ENCODE peak calls at places on chromosomes 11 and 22, in four cellular contexts. I is Peyer's patch, Q is HCT116, P is ovary. N is an unnamed sample.

GRCh38 chr22:22480940-22481339 is 27.6 kb downstream of the ZNF280B start:
- DNase-seq in I (no peak), Q (no peak), P (no peak), N (no peak)

GRCh38 chr22:20807315-20807752 is 33.4 kb downstream of the SERPIND1 start:
- DNase-seq in I (no peak), Q (peak), P (no peak), N (no peak)

GRCh38 chr22:32811788-32812187 is 10.3 kb downstream of the TIMP3 start:
- DNase-seq in I (no peak), Q (no peak), P (no peak), N (no peak)

GRCh38 chr22:41106122-41106968 is 14.0 kb downstream of the EP300 start:
- DNase-seq in I (no peak), Q (no peak), P (no peak), N (no peak)

GRCh38 chr11:30635401-30635989 is 49.3 kb upstream of the MPPED2 start:
- DNase-seq in I (no peak), Q (no peak), P (no peak), N (no peak)

GRCh38 chr11:43360361-43361032 is 1.8 kb downstream of the TTC17 start:
- DNase-seq in I (no peak), Q (no peak), P (no peak), N (no peak)

GRCh38 chr11:19627566-19627965 is 85.1 kb upstream of the NAV2 start:
- DNase-seq in I (no peak), Q (no peak), P (no peak), N (no peak)

GRCh38 chr11:67355794-67356550 is 2.6 kb upstream of the POLD4 start:
- DNase-seq in I (no peak), Q (no peak), P (no peak), N (no peak)

GRCh38 chr22:17990942-17991341 is 33.4 kb downstream of the MICAL3 start:
- DNase-seq in I (no peak), Q (no peak), P (no peak), N (no peak)

GRCh38 chr11:73579641-73580434 is 18.1 kb downstream of the FAM168A start:
- DNase-seq in I (no peak), Q (no peak), P (no peak), N (no peak)

GRCh38 chr11:60922906-60923305 is 1.4 kb upstream of the TMEM132A start:
- DNase-seq in I (no peak), Q (no peak), P (no peak), N (no peak)

GRCh38 chr11:96254087-96254486 is 88.9 kb downstream of the MAML2 start:
- DNase-seq in I (peak), Q (no peak), P (no peak), N (peak)

GRCh38 chr11:41301023-41301422 is 158.4 kb downstream of the LRRC4C start:
- DNase-seq in I (no peak), Q (no peak), P (no peak), N (no peak)

GRCh38 chr11:20438637-20439036 is 51.1 kb downstream of the PRMT3 start:
- DNase-seq in I (no peak), Q (no peak), P (no peak), N (no peak)

DNA sequence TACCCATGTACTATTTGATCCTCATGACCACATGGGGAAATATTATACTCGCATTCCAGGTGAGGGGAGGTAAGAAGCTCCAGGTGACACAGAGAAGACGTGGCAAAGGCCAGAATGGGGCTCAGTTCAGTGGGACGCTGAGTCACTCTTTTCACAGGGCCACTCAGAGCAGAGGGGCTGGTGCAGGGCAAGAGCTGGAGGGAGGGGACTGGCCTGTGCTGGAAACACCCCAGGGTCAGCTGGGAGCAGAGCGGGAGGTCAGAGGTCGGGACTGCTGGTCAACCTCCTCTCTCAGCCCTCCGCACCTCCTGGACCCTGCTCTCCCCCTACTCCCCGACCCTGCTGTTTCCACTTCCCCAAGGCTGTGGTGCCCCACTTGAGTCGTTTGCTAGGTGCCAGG is 12.1 kb downstream of the APOL3 start:
- DNase-seq in I (no peak), Q (no peak), P (no peak), N (no peak)
- H3K27ac ChIP-seq in I (no peak), Q (no peak), P (no peak), N (no peak)

DNA sequence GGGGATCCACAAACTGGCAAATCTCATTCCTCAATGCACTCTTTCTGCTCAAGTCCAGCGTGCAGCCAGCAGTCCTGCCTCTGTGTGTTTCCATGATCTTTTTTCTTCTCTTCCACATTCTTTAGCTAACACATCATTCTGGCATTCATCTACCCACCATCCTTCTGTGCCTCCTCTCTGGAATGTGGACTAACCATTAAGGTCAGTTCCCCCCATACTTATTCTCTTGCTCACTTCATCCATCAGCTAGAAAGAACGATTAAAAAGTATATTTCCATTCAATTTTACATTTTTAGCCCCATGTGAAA is 7.8 kb downstream of the KIRREL3 start:
- DNase-seq in I (no peak), Q (no peak), P (no peak), N (no peak)
- H3K27ac ChIP-seq in I (no peak), Q (no peak), P (no peak), N (no peak)

GRCh38 chr11:36469063-36469462 is 41.0 kb downstream of the TRAF6 start:
- DNase-seq in I (no peak), Q (no peak), P (no peak), N (no peak)
- H3K27ac ChIP-seq in I (no peak), Q (no peak), P (no peak), N (no peak)

GRCh38 chr22:44472583-44472982 is 25.4 kb downstream of the RTL6 start:
- DNase-seq in I (no peak), Q (no peak), P (no peak), N (no peak)

GRCh38 chr22:44473580-44473979 is 24.5 kb downstream of the RTL6 start:
- DNase-seq in I (no peak), Q (no peak), P (no peak), N (no peak)

GRCh38 chr22:44479662-44480061 is 18.4 kb downstream of the RTL6 start:
- DNase-seq in I (no peak), Q (no peak), P (no peak), N (no peak)

GRCh38 chr22:44473166-44473565 is 24.9 kb downstream of the RTL6 start:
- DNase-seq in I (no peak), Q (no peak), P (no peak), N (no peak)

DNA sequence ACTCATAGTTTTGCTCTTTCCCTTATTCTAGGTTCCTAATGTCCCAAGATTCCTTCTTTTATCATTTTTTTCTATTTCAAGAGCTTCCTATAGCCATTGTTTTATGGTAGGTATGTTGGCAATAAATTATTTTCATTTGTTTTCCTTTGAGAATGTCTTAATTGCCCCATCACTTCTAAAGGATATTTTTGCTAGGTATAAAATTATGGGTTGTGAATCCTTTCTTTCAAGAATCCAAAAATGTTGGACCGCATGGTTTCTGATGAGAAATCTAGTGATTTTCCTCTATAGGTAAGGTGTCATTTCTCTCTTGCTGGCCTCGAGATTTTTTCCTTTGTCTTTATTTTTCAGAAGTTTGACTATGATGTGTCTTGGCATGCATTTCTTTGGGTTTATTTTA is 22.3 kb downstream of the RTL6 start:
- DNase-seq in I (no peak), Q (no peak), P (no peak), N (no peak)
- H3K27ac ChIP-seq in I (no peak), Q (no peak), P (no peak), N (no peak)

GRCh38 chr11:102304686-102305085 is 12.6 kb upstream of the BIRC3 start:
- DNase-seq in I (no peak), Q (no peak), P (no peak), N (no peak)

GRCh38 chr11:102305352-102306047 is 11.8 kb upstream of the BIRC3 start:
- DNase-seq in I (no peak), Q (no peak), P (no peak), N (no peak)

GRCh38 chr11:102306048-102306575 is 11.2 kb upstream of the BIRC3 start:
- DNase-seq in I (peak), Q (no peak), P (no peak), N (no peak)

GRCh38 chr11:102306817-102307814 is 10.2 kb upstream of the BIRC3 start:
- DNase-seq in I (peak), Q (no peak), P (no peak), N (peak)

DNA sequence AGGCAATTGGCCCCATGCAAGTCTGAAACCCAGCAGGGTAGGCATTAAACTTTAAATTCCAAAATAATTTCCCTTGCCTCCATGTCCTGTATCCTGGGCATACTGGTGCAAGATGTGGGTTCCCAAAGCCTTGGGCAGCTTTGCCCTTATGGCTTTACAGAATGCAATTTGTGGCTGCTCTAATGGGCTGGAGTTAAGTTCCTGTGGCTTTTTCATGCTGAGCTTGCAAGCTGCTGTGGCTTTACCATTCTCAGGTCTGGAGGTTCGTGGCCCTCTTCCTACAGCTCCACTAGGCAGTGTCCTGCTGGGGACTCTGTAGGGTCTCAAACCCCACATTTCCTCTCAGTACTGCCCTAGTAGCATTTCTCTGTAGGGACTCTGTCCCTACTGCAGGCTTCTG is 15.0 kb upstream of the BIRC3 start:
- DNase-seq in I (no peak), Q (no peak), P (no peak), N (no peak)
- H3K27ac ChIP-seq in I (no peak), Q (no peak), P (no peak), N (no peak)

DNA sequence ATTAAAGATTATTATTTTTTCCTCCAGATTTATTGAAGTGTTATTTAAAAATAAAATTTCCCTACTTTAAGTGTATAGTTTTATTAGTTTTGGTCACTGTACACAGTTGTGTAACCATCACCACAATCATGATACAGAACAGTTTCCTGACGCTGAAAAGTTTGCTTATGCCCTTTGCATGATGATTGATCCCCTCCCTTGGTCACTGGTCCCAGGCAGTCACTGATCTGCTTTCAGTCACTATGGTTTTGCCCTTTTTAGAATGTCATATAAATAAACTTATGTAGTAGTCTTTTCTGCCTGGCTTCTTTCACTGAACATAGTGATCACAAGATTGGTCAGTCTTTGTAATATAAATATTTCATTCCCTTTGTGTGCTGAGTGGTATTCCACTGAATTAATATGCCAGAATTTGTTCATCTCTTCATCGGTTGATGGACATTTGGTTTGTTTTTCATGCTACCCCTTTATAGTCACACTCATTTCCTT is 140.6 kb downstream of the SWAP70 start:
- DNase-seq in I (no peak), Q (no peak), P (no peak), N (no peak)
- H3K27ac ChIP-seq in I (no peak), Q (no peak), P (no peak), N (no peak)

GRCh38 chr11:10233581-10233980 is 60.4 kb downstream of the SBF2 start:
- DNase-seq in I (no peak), Q (peak), P (no peak), N (no peak)
- H3K27ac ChIP-seq in I (no peak), Q (peak), P (no peak), N (no peak)

N was measured in CD8-positive, alpha-beta memory T cell.